ENCODE peak calls at places on chromosomes 1 and 21, in nine cellular contexts. L is B cell; F is naive B cell; D is D341Med; H is heart left ventricle; Q is stimulated activated CD4-positive, alpha-beta T cell treated with anti-CD3 and anti-CD28 coated beads, Interleukin-1b, Interleukin-23, amount 100 ng/mL, for 4 hours; P is upper lobe of right lung; J is iPS-NIHi11; N is CD8-positive, alpha-beta memory T cell. V is an unnamed sample.

GRCh38 chr1:28915036-28915895 is 897 bp downstream of the EPB41 start:
- DNase-seq in L (no peak), F (peak), D (peak), H (no peak), Q (no peak), P (no peak), J (peak), N (peak), V (no peak)

GRCh38 chr1:230518511-230518910 is 92.4 kb upstream of the PGBD5 start:
- DNase-seq in L (no peak), F (no peak), D (no peak), H (no peak), Q (no peak), P (no peak), J (peak), N (no peak), V (no peak)

GRCh38 chr21:33116669-33117267 is 46.8 kb downstream of the OLIG1 start:
- DNase-seq in L (no peak), F (no peak), D (no peak), H (no peak), Q (no peak), P (no peak), J (no peak), N (no peak), V (no peak)

GRCh38 chr1:216750031-216750627 is 26.9 kb upstream of the ESRRG start:
- DNase-seq in L (no peak), F (no peak), D (peak), H (no peak), Q (no peak), P (no peak), J (peak), N (no peak), V (peak)

GRCh38 chr1:172950528-172950927 is 100.2 kb downstream of the TNFSF18 start:
- DNase-seq in L (no peak), F (no peak), D (no peak), H (no peak), Q (no peak), P (no peak), J (no peak), N (no peak), V (no peak)

GRCh38 chr1:151825811-151826660 is 5.6 kb downstream of the RORC start:
- DNase-seq in L (no peak), F (no peak), D (no peak), H (peak), Q (peak), P (no peak), J (peak), N (no peak), V (no peak)

GRCh38 chr21:39976805-39977204 is 109.6 kb downstream of the PCP4 start:
- DNase-seq in L (no peak), F (no peak), D (no peak), H (no peak), Q (no peak), P (no peak), J (no peak), N (no peak), V (no peak)

GRCh38 chr1:167342846-167343245 is 122.2 kb downstream of the POU2F1 start:
- DNase-seq in L (peak), F (peak), D (peak), H (no peak), Q (no peak), P (no peak), J (peak), N (no peak), V (no peak)

GRCh38 chr1:70840260-70840953 is 207.2 kb downstream of the PTGER3 start:
- DNase-seq in L (no peak), F (no peak), D (no peak), H (no peak), Q (no peak), P (no peak), J (no peak), N (no peak), V (no peak)

GRCh38 chr1:1832151-1832550 is 53.9 kb upstream of the NADK start:
- DNase-seq in L (no peak), F (no peak), D (peak), H (no peak), Q (no peak), P (no peak), J (no peak), N (no peak), V (no peak)

GRCh38 chr1:232352956-232353355 is 277.0 kb downstream of the SIPA1L2 start:
- DNase-seq in L (no peak), F (no peak), D (no peak), H (no peak), Q (no peak), P (no peak), J (no peak), N (no peak), V (no peak)

GRCh38 chr21:38438476-38438893 is 59.8 kb downstream of the ERG start:
- DNase-seq in L (no peak), F (no peak), D (no peak), H (peak), Q (no peak), P (peak), J (peak), N (no peak), V (peak)

GRCh38 chr1:157969693-157970485 is 23.6 kb upstream of the KIRREL1 start:
- DNase-seq in L (no peak), F (no peak), D (peak), H (no peak), Q (no peak), P (no peak), J (peak), N (no peak), V (no peak)

GRCh38 chr1:236502972-236503639 is 20.7 kb upstream of the LGALS8 start:
- DNase-seq in L (no peak), F (peak), D (no peak), H (no peak), Q (no peak), P (peak), J (peak), N (no peak), V (peak)

GRCh38 chr1:113928129-113928949 is 785 bp upstream of the HIPK1 start:
- DNase-seq in L (no peak), F (no peak), D (no peak), H (no peak), Q (no peak), P (no peak), J (no peak), N (no peak), V (no peak)

GRCh38 chr21:28336299-28336698 is 656.4 kb downstream of the LTN1 start:
- DNase-seq in L (no peak), F (no peak), D (no peak), H (no peak), Q (no peak), P (no peak), J (peak), N (no peak), V (peak)

GRCh38 chr1:161068306-161069200 is 1.1 kb downstream of the ARHGAP30 start:
- DNase-seq in L (peak), F (peak), D (no peak), H (peak), Q (peak), P (peak), J (peak), N (peak), V (no peak)

GRCh38 chr1:232477728-232478127 is 152.2 kb downstream of the SIPA1L2 start:
- DNase-seq in L (no peak), F (no peak), D (no peak), H (no peak), Q (no peak), P (no peak), J (no peak), N (no peak), V (peak)

GRCh38 chr1:47894718-47895393 is 102.3 kb downstream of the TRABD2B start:
- DNase-seq in L (no peak), F (no peak), D (no peak), H (no peak), Q (no peak), P (no peak), J (peak), N (no peak), V (no peak)

GRCh38 chr1:22814176-22815042 is 103.8 kb downstream of the EPHB2 start:
- DNase-seq in L (no peak), F (no peak), D (no peak), H (no peak), Q (no peak), P (peak), J (no peak), N (no peak), V (no peak)

GRCh38 chr1:43247256-43247921 is 22.4 kb upstream of the TMEM125 start:
- DNase-seq in L (no peak), F (no peak), D (no peak), H (no peak), Q (no peak), P (no peak), J (no peak), N (no peak), V (no peak)

GRCh38 chr21:39180429-39181019 is 2.7 kb downstream of the PSMG1 start:
- DNase-seq in L (no peak), F (no peak), D (no peak), H (no peak), Q (no peak), P (no peak), J (no peak), N (no peak), V (no peak)

GRCh38 chr21:34995979-34996303 is 53.2 kb downstream of the RUNX1 start:
- DNase-seq in L (no peak), F (no peak), D (no peak), H (no peak), Q (no peak), P (no peak), J (no peak), N (no peak), V (no peak)

GRCh38 chr1:109543283-109543987 is 3.8 kb downstream of the GPR61 start:
- DNase-seq in L (no peak), F (no peak), D (no peak), H (no peak), Q (no peak), P (no peak), J (no peak), N (no peak), V (no peak)

GRCh38 chr1:201536542-201536941 is 2.4 kb upstream of the NAV1 start:
- DNase-seq in L (peak), F (no peak), D (no peak), H (no peak), Q (no peak), P (no peak), J (no peak), N (no peak), V (no peak)

GRCh38 chr1:217647791-217648190 is 16.6 kb downstream of the SPATA17 start:
- DNase-seq in L (no peak), F (no peak), D (no peak), H (no peak), Q (no peak), P (no peak), J (no peak), N (no peak), V (no peak)

GRCh38 chr1:94698341-94698740 is 121.8 kb upstream of the SLC44A3 start:
- DNase-seq in L (no peak), F (no peak), D (no peak), H (no peak), Q (no peak), P (no peak), J (no peak), N (no peak), V (no peak)

GRCh38 chr1:6185635-6186382 is 5.7 kb upstream of the CHD5 start:
- DNase-seq in L (no peak), F (no peak), D (peak), H (no peak), Q (no peak), P (no peak), J (peak), N (no peak), V (no peak)

GRCh38 chr1:63969461-63969893 is 195.7 kb downstream of the ROR1 start:
- DNase-seq in L (no peak), F (no peak), D (no peak), H (no peak), Q (no peak), P (no peak), J (peak), N (no peak), V (peak)

GRCh38 chr1:106746448-106747085 is 309.9 kb upstream of the PRMT6 start:
- DNase-seq in L (no peak), F (no peak), D (peak), H (no peak), Q (no peak), P (no peak), J (peak), N (no peak), V (peak)

GRCh38 chr21:34900376-34900775 is 148.7 kb downstream of the RUNX1 start:
- DNase-seq in L (no peak), F (no peak), D (no peak), H (no peak), Q (no peak), P (no peak), J (no peak), N (no peak), V (no peak)

GRCh38 chr1:179016694-179017382 is 8.9 kb upstream of the FAM20B start:
- DNase-seq in L (no peak), F (no peak), D (peak), H (peak), Q (no peak), P (peak), J (peak), N (no peak), V (peak)

V was measured in kidney epithelial cell.